ENCODE peak calls at places on chromosomes 12 and 14, in five cellular contexts. One of them, this sample, is unnamed.
A peak's percentile ranks its signal among the peaks of the same experiment; 100 is the strongest.

GRCh38 chr14:100083706-100084105 is 18.5 kb downstream of the EVL start:
- DNase-seq in heart right ventricle: no peak
- DNase-seq in colonic mucosa: no peak
- DNase-seq in Peyer's patch: no peak
- DNase-seq in SK-N-SH: no peak
- DNase-seq in this sample: no peak

GRCh38 chr14:104749958-104750529 is 2.9 kb upstream of the SIVA1 start:
- DNase-seq in SK-N-SH: no peak
- DNase-seq in colonic mucosa: no peak
- DNase-seq in Peyer's patch: no peak
- DNase-seq in heart right ventricle: no peak
- DNase-seq in this sample: no peak

GRCh38 chr14:23660290-23661226 is 24.4 kb downstream of the DHRS2 start:
- DNase-seq in colonic mucosa: no peak
- DNase-seq in heart right ventricle: no peak
- DNase-seq in SK-N-SH: no peak
- DNase-seq in Peyer's patch: no peak
- DNase-seq in this sample: no peak

GRCh38 chr12:94386422-94386821 is 73.2 kb downstream of the CEP83 start:
- DNase-seq in colonic mucosa: no peak
- DNase-seq in heart right ventricle: peak; percentile 22
- DNase-seq in SK-N-SH: no peak
- DNase-seq in Peyer's patch: no peak
- DNase-seq in this sample: no peak

GRCh38 chr12:96033549-96034389 is 1.6 kb downstream of the LTA4H start:
- DNase-seq in SK-N-SH: no peak
- DNase-seq in heart right ventricle: no peak
- DNase-seq in colonic mucosa: peak; percentile 34
- DNase-seq in Peyer's patch: peak; percentile 64
- DNase-seq in this sample: no peak

GRCh38 chr12:104632724-104633181 is 176.0 kb downstream of the CHST11 start:
- DNase-seq in SK-N-SH: no peak
- DNase-seq in Peyer's patch: no peak
- DNase-seq in heart right ventricle: no peak
- DNase-seq in colonic mucosa: no peak
- DNase-seq in this sample: no peak

GRCh38 chr12:62259311-62259992 is 752 bp upstream of the USP15 start:
- DNase-seq in colonic mucosa: peak; percentile 23
- DNase-seq in SK-N-SH: peak; percentile 7
- DNase-seq in heart right ventricle: no peak
- DNase-seq in Peyer's patch: no peak
- DNase-seq in this sample: no peak

GRCh38 chr12:111455448-111456320 is 50.0 kb downstream of the SH2B3 start:
- DNase-seq in heart right ventricle: no peak
- DNase-seq in colonic mucosa: no peak
- DNase-seq in Peyer's patch: no peak
- DNase-seq in SK-N-SH: no peak
- DNase-seq in this sample: no peak

GRCh38 chr14:52700701-52701172 is 5.4 kb upstream of the ERO1A start:
- DNase-seq in colonic mucosa: no peak
- DNase-seq in SK-N-SH: no peak
- DNase-seq in Peyer's patch: no peak
- DNase-seq in heart right ventricle: no peak
- DNase-seq in this sample: no peak

GRCh38 chr14:91119556-91120311 is 5.9 kb downstream of the DGLUCY start:
- DNase-seq in SK-N-SH: no peak
- DNase-seq in Peyer's patch: peak; percentile 65
- DNase-seq in heart right ventricle: no peak
- DNase-seq in colonic mucosa: peak; percentile 37
- DNase-seq in this sample: no peak

GRCh38 chr12:69338120-69338859 is 9.9 kb upstream of the LYZ start:
- DNase-seq in Peyer's patch: no peak
- DNase-seq in SK-N-SH: no peak
- DNase-seq in heart right ventricle: no peak
- DNase-seq in colonic mucosa: no peak
- DNase-seq in this sample: no peak

GRCh38 chr12:3071107-3071506 is 6.1 kb upstream of the TSPAN9 start:
- DNase-seq in colonic mucosa: no peak
- DNase-seq in Peyer's patch: no peak
- DNase-seq in SK-N-SH: no peak
- DNase-seq in heart right ventricle: no peak
- DNase-seq in this sample: no peak
- TF ChIP-seq CTCF in colonic mucosa: no peak
- TF ChIP-seq CTCF in Peyer's patch: no peak
- TF ChIP-seq CTCF in SK-N-SH: no peak
- TF ChIP-seq CTCF in heart right ventricle: no peak
- TF ChIP-seq CTCF in this sample: no peak

DNA sequence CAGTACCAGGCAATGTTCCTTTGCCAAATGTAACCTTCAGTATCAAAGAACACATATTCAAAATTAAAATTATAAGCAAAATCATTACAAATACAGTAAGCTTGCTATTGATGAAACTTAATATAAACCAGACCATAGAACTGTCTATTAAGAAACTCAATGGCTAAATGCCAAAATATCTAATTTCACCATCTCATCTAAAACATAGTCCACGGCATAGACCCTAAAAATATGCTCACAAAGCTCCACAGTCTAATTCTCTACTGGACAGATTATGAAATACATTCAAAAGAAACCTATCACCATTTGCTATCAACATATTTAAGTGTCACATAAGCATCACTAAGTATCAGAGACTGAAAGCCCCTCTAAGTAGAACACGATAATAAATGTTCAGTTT is 25.2 kb downstream of the DUSP16 start:
- DNase-seq in colonic mucosa: no peak
- DNase-seq in Peyer's patch: no peak
- DNase-seq in heart right ventricle: no peak
- DNase-seq in SK-N-SH: no peak
- DNase-seq in this sample: no peak
- TF ChIP-seq CTCF in colonic mucosa: no peak
- TF ChIP-seq CTCF in Peyer's patch: no peak
- TF ChIP-seq CTCF in heart right ventricle: no peak
- TF ChIP-seq CTCF in SK-N-SH: no peak
- TF ChIP-seq CTCF in this sample: no peak

GRCh38 chr12:49975370-49975761 is 2.6 kb downstream of the AQP6 start:
- DNase-seq in SK-N-SH: peak; percentile 7
- DNase-seq in Peyer's patch: no peak
- DNase-seq in colonic mucosa: no peak
- DNase-seq in heart right ventricle: no peak
- DNase-seq in this sample: no peak

GRCh38 chr12:49973361-49973830 is 649 bp downstream of the AQP6 start:
- DNase-seq in colonic mucosa: no peak
- DNase-seq in SK-N-SH: no peak
- DNase-seq in Peyer's patch: no peak
- DNase-seq in heart right ventricle: no peak
- DNase-seq in this sample: no peak

GRCh38 chr12:49974677-49975369 is 2.1 kb downstream of the AQP6 start:
- DNase-seq in SK-N-SH: no peak
- DNase-seq in colonic mucosa: no peak
- DNase-seq in heart right ventricle: no peak
- DNase-seq in Peyer's patch: no peak
- DNase-seq in this sample: no peak

GRCh38 chr12:49972641-49973360 is at the start of gene AQP6:
- DNase-seq in colonic mucosa: no peak
- DNase-seq in Peyer's patch: no peak
- DNase-seq in heart right ventricle: no peak
- DNase-seq in SK-N-SH: peak; percentile 12
- DNase-seq in this sample: no peak

GRCh38 chr12:49974231-49974675 is 1.5 kb downstream of the AQP6 start:
- DNase-seq in heart right ventricle: peak; percentile 67
- DNase-seq in SK-N-SH: peak; percentile 88
- DNase-seq in colonic mucosa: peak; percentile 43
- DNase-seq in Peyer's patch: peak; percentile 59
- DNase-seq in this sample: peak; percentile 62
- TF ChIP-seq CTCF in heart right ventricle: peak; percentile 65
- TF ChIP-seq CTCF in SK-N-SH: peak; percentile 63
- TF ChIP-seq CTCF in colonic mucosa: peak; percentile 30
- TF ChIP-seq CTCF in Peyer's patch: no peak
- TF ChIP-seq CTCF in this sample: peak; percentile 48

DNA sequence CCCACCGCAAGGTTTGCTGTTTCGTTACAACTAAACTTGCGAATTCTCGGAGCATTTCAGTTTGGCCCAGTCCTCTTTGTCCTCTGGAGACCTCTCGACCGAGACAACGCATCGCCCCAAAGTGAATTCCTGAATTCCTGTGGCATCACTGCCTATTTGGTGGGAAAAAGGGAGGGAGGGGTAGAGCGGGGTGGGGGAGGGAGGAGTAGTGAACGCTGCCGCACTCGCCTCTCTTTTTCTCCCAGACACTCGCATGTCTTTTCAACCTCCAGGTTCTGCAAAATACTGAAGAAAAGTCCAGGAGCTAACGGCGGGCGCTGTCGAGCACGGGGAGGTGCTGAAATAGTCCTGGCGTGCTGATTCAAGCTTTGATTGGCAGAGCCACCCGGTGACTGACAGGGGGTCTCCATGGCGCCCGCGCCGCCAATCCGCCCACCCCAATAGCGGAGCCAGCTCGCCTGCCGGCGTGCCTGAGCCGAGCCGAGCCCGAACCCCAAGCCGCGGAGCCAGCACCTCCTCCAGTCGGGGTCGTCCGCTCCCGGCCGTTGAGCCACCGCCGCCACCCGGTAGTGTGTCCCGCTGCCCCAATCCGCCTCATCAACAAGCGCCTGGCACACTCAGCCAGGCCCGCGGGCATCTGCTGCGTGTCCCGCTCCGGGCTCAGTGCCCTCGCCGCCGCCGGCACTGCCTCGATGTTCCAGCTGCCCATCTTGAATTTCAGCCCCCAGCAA is at the start of gene SIX6:
- DNase-seq in Peyer's patch: no peak
- DNase-seq in colonic mucosa: no peak
- DNase-seq in SK-N-SH: peak; percentile 77
- DNase-seq in heart right ventricle: no peak
- DNase-seq in this sample: no peak
- TF ChIP-seq CTCF in Peyer's patch: no peak
- TF ChIP-seq CTCF in colonic mucosa: no peak
- TF ChIP-seq CTCF in SK-N-SH: no peak
- TF ChIP-seq CTCF in heart right ventricle: no peak
- TF ChIP-seq CTCF in this sample: no peak

GRCh38 chr12:6614513-6615177 is 7.5 kb upstream of the CHD4 start:
- DNase-seq in colonic mucosa: peak; percentile 61
- DNase-seq in SK-N-SH: no peak
- DNase-seq in Peyer's patch: no peak
- DNase-seq in heart right ventricle: no peak
- DNase-seq in this sample: no peak

GRCh38 chr12:6612652-6613014 is 5.5 kb upstream of the CHD4 start:
- DNase-seq in heart right ventricle: no peak
- DNase-seq in colonic mucosa: no peak
- DNase-seq in SK-N-SH: no peak
- DNase-seq in Peyer's patch: no peak
- DNase-seq in this sample: no peak

GRCh38 chr12:6613015-6613775 is 6.0 kb upstream of the CHD4 start:
- DNase-seq in Peyer's patch: peak; percentile 85
- DNase-seq in SK-N-SH: peak; percentile 72
- DNase-seq in heart right ventricle: peak; percentile 89
- DNase-seq in colonic mucosa: peak; percentile 83
- DNase-seq in this sample: no peak

GRCh38 chr12:6612247-6612646 is 5.1 kb upstream of the CHD4 start:
- DNase-seq in Peyer's patch: peak; percentile 74
- DNase-seq in SK-N-SH: no peak
- DNase-seq in heart right ventricle: no peak
- DNase-seq in colonic mucosa: peak; percentile 36
- DNase-seq in this sample: no peak

DNA sequence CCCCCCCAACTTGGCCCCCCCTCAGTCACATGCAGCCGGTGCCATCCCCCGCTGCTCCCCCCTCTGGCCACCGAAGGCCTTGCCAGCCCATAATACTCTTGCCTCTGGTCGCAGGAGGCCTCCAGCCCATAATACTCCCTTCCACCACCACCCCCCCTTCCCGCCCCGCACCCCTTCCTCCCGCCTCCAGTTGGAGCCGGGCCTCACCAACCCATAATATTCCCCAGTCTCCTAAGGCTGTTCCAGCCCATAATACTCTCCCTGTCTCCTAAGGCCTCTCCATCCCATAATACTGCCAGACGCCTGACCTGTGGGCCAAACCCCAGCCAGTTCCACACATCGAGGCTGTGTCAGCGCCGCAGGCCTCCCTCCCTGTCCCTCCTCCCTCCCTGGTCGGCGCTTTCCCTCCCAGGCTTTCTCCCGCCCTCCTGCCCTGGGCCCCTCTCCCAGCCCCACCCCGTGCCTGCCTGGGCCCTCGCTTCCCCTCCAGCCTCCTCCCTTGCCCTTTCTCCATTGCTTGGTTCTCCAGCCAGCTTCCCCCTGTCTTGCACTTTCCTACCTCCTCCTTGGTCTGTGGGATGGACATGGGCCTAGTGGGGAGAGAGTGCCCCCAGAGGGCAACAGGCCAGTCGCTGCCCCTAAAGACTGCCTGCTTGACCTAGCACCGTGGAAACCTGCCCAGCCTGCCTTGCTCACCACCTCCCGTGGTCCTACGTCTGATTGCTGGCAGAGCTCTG is 6.8 kb upstream of the CHD4 start:
- DNase-seq in colonic mucosa: peak; percentile 91
- DNase-seq in Peyer's patch: peak; percentile 92
- DNase-seq in SK-N-SH: peak; percentile 88
- DNase-seq in heart right ventricle: peak; percentile 94
- DNase-seq in this sample: peak; percentile 70
- TF ChIP-seq CTCF in colonic mucosa: no peak
- TF ChIP-seq CTCF in Peyer's patch: no peak
- TF ChIP-seq CTCF in SK-N-SH: peak; percentile 43
- TF ChIP-seq CTCF in heart right ventricle: peak; percentile 21
- TF ChIP-seq CTCF in this sample: no peak

GRCh38 chr12:44968960-44969359 is 81.9 kb downstream of the DBX2 start:
- DNase-seq in Peyer's patch: no peak
- DNase-seq in heart right ventricle: no peak
- DNase-seq in colonic mucosa: no peak
- DNase-seq in SK-N-SH: no peak
- DNase-seq in this sample: no peak

GRCh38 chr12:44976246-44976645 is 74.7 kb downstream of the DBX2 start:
- DNase-seq in Peyer's patch: no peak
- DNase-seq in SK-N-SH: no peak
- DNase-seq in colonic mucosa: no peak
- DNase-seq in heart right ventricle: no peak
- DNase-seq in this sample: no peak

GRCh38 chr12:44972746-44973421 is 78.0 kb downstream of the DBX2 start:
- DNase-seq in SK-N-SH: peak; percentile 46
- DNase-seq in colonic mucosa: no peak
- DNase-seq in Peyer's patch: no peak
- DNase-seq in heart right ventricle: no peak
- DNase-seq in this sample: no peak
- TF ChIP-seq CTCF in SK-N-SH: peak; percentile 57
- TF ChIP-seq CTCF in colonic mucosa: no peak
- TF ChIP-seq CTCF in Peyer's patch: no peak
- TF ChIP-seq CTCF in heart right ventricle: peak; percentile 22
- TF ChIP-seq CTCF in this sample: no peak

DNA sequence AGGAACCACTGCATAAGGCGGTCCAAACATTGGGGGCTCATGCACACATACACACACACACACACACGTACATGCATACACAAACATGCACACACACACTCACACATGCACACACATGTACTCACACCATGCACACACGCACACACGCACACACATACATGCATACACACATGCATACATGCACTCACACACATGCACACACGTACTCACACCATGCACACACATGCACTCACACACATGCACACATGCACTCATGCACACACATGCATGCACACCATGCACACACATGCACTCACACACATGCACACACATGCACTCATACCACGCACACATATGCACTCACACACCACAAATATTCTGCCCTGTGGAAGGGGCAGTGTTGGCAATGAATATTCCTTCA is 22.1 kb downstream of the OAS2 start:
- DNase-seq in colonic mucosa: no peak
- DNase-seq in heart right ventricle: no peak
- DNase-seq in Peyer's patch: peak; percentile 13
- DNase-seq in SK-N-SH: no peak
- DNase-seq in this sample: no peak
- TF ChIP-seq CTCF in colonic mucosa: no peak
- TF ChIP-seq CTCF in heart right ventricle: no peak
- TF ChIP-seq CTCF in Peyer's patch: no peak
- TF ChIP-seq CTCF in SK-N-SH: no peak
- TF ChIP-seq CTCF in this sample: no peak